ENCODE peak calls at places on chromosomes 6 and 20, in four cellular contexts. X, S, A and J are unnamed samples.

GRCh38 chr6:64983108-64983507 is 723.9 kb downstream of the EYS start:
- DNase-seq in X (no peak), S (no peak), A (no peak), J (no peak)

GRCh38 chr20:58294497-58295455 is 14.7 kb upstream of the RAB22A start:
- DNase-seq in A (no peak), S (no peak), X (no peak), J (no peak)

GRCh38 chr6:69116658-69117057 is 481.6 kb downstream of the ADGRB3 start:
- DNase-seq in S (no peak), X (peak; percentile 4), A (no peak), J (no peak)

GRCh38 chr6:35554811-35555210 is 42.1 kb upstream of the TULP1 start:
- DNase-seq in X (no peak), S (no peak), A (no peak), J (no peak)

GRCh38 chr6:79538481-79538971 is 1.3 kb upstream of the LCA5 start:
- DNase-seq in A (no peak), X (peak; percentile 45), S (no peak), J (no peak)

GRCh38 chr6:138805431-138805830 is 9.5 kb downstream of the ECT2L start:
- DNase-seq in A (no peak), S (no peak), X (no peak), J (no peak)

GRCh38 chr6:81997091-81997926 is 244.8 kb upstream of the TENT5A start:
- DNase-seq in A (no peak), X (no peak), S (peak; percentile 40), J (no peak)

GRCh38 chr20:48635791-48636267 is 192.0 kb downstream of the PREX1 start:
- DNase-seq in A (peak; percentile 93), X (peak; percentile 80), S (peak; percentile 65), J (peak; percentile 85)

GRCh38 chr6:128463942-128464341 is 56.5 kb downstream of the PTPRK start:
- DNase-seq in A (no peak), X (no peak), S (no peak), J (no peak)

GRCh38 chr20:24160563-24161355 is 172.2 kb upstream of the GGTLC1 start:
- DNase-seq in S (peak; percentile 28), X (peak; percentile 61), A (peak; percentile 84), J (no peak)

GRCh38 chr20:54475334-54476287 is at the start of gene DOK5:
- DNase-seq in S (no peak), A (peak; percentile 81), X (peak; percentile 44), J (no peak)

GRCh38 chr6:3247255-3248146 is 11.2 kb upstream of the PSMG4 start:
- DNase-seq in X (peak; percentile 98), A (peak; percentile 85), S (no peak), J (no peak)

GRCh38 chr6:142167472-142167871 is 20.4 kb downstream of the VTA1 start:
- DNase-seq in X (no peak), S (no peak), A (no peak), J (no peak)

GRCh38 chr6:1624848-1625341 is 15.2 kb downstream of the FOXC1 start:
- DNase-seq in A (no peak), X (no peak), S (no peak), J (no peak)

GRCh38 chr20:38001173-38001875 is 31.9 kb downstream of the TTI1 start:
- DNase-seq in A (no peak), X (no peak), S (no peak), J (no peak)

GRCh38 chr20:35673884-35674283 is 9.2 kb upstream of the CPNE1 start:
- DNase-seq in A (no peak), S (no peak), X (no peak), J (no peak)

GRCh38 chr6:6588064-6588923 is at the start of gene LY86:
- DNase-seq in A (no peak), X (peak; percentile 49), S (peak; percentile 95), J (peak; percentile 62)

GRCh38 chr6:167993831-167994230 is 3.6 kb upstream of the KIF25 start:
- DNase-seq in S (no peak), A (no peak), X (no peak), J (no peak)

GRCh38 chr6:4008324-4009047 is 70.5 kb downstream of the FAM217A start:
- DNase-seq in A (no peak), S (peak; percentile 49), X (no peak), J (peak; percentile 41)

GRCh38 chr20:57387463-57387862 is 3.7 kb upstream of the RBM38 start:
- DNase-seq in X (no peak), S (no peak), A (no peak), J (no peak)

GRCh38 chr20:34049897-34050695 is 56.4 kb downstream of the RALY start:
- DNase-seq in A (no peak), S (no peak), X (no peak), J (no peak)

GRCh38 chr6:129621252-129621651 is 88.7 kb downstream of the ARHGAP18 start:
- DNase-seq in X (no peak), A (peak; percentile 72), S (peak; percentile 47), J (no peak)

GRCh38 chr6:155419161-155419560 is 36.5 kb downstream of the NOX3 start:
- DNase-seq in A (no peak), S (no peak), X (no peak), J (no peak)

GRCh38 chr20:33163856-33164762 is 3.9 kb upstream of the BPIFA2 start:
- DNase-seq in S (no peak), X (no peak), A (peak; percentile 28), J (no peak)

GRCh38 chr20:25360631-25361286 is 29.9 kb downstream of the ABHD12 start:
- DNase-seq in A (no peak), X (no peak), S (no peak), J (no peak)

GRCh38 chr6:44179648-44180047 is 21.0 kb downstream of the CAPN11 start:
- DNase-seq in A (no peak), S (no peak), X (no peak), J (no peak)

GRCh38 chr6:17980329-17980728 is 7.1 kb downstream of the KIF13A start:
- DNase-seq in X (no peak), S (no peak), A (no peak), J (no peak)

GRCh38 chr20:8721098-8721497 is 347.8 kb upstream of the PLCB4 start:
- DNase-seq in A (peak; percentile 74), S (peak; percentile 61), X (peak; percentile 28), J (no peak)

GRCh38 chr6:166032366-166033171 is 135.1 kb downstream of the TBXT start:
- DNase-seq in X (no peak), S (peak; percentile 9), A (peak; percentile 86), J (no peak)

GRCh38 chr6:154539593-154540269 is 29.2 kb upstream of the CNKSR3 start:
- DNase-seq in A (no peak), S (no peak), X (no peak), J (no peak)

GRCh38 chr6:44670146-44670545 is 282.6 kb downstream of the CDC5L start:
- DNase-seq in A (no peak), X (no peak), S (no peak), J (no peak)

GRCh38 chr6:134674562-134674961 is 275.3 kb downstream of the ALDH8A1 start:
- DNase-seq in X (no peak), S (no peak), A (no peak), J (no peak)

GRCh38 chr6:138972226-138972665 is 15.8 kb downstream of the REPS1 start:
- DNase-seq in X (no peak), S (no peak), A (no peak), J (no peak)

GRCh38 chr20:1827974-1828785 is 67.0 kb upstream of the SIRPA start:
- DNase-seq in S (no peak), A (no peak), X (peak; percentile 99), J (no peak)